ENCODE peak calls at places on chromosome X, in six cellular contexts. M is RWPE1; V is stimulated activated CD4-positive, alpha-beta T cell treated with anti-CD3 and anti-CD28 coated beads, Interleukin-4, amount 100 ng/mL, for 1 hour; A is NCI-H2171; C is PC-3; H is WTC11. D is an unnamed sample.

GRCh38 chrX:111519215-111519614 is 7.8 kb downstream of the SERTM2 start:
- DNase-seq in A (peak; percentile 50), C (no peak), V (no peak), H (no peak), M (no peak), D (no peak)

GRCh38 chrX:123860506-123860840 is 620 bp downstream of the XIAP start:
- DNase-seq in H (no peak), A (no peak), M (no peak), C (peak; percentile 24), V (no peak), D (no peak)

GRCh38 chrX:39296472-39296871 is 495.2 kb downstream of the MID1IP1 start:
- DNase-seq in V (no peak), A (no peak), M (no peak), H (no peak), C (no peak), D (no peak)

GRCh38 chrX:120671963-120672362 is 42.1 kb upstream of the C1GALT1C1 start:
- DNase-seq in V (no peak), C (no peak), H (no peak), A (no peak), M (no peak), D (no peak)

GRCh38 chrX:19334945-19335626 is 8.6 kb upstream of the PDHA1 start:
- DNase-seq in V (no peak), H (peak; percentile 24), C (peak; percentile 55), A (no peak), M (no peak), D (no peak)

GRCh38 chrX:106564986-106565385 is 46.8 kb upstream of the RADX start:
- DNase-seq in A (no peak), C (no peak), H (no peak), M (no peak), V (no peak), D (no peak)

GRCh38 chrX:120087289-120088017 is 10.0 kb upstream of the RHOXF2B start:
- DNase-seq in M (no peak), C (no peak), A (no peak), V (no peak), H (no peak), D (no peak)

GRCh38 chrX:349702-350101 is 31.1 kb upstream of the GTPBP6 start:
- DNase-seq in M (no peak), V (no peak), A (no peak), H (no peak), C (no peak), D (peak; percentile 10)

GRCh38 chrX:47194388-47194787 is 759 bp downstream of the UBA1 start:
- DNase-seq in H (no peak), A (no peak), C (no peak), M (no peak), V (no peak), D (no peak)

GRCh38 chrX:44828008-44828605 is 15.7 kb upstream of the DUSP21 start:
- DNase-seq in M (peak; percentile 66), H (no peak), C (peak; percentile 94), V (no peak), A (no peak), D (no peak)

GRCh38 chrX:2566044-2566443 is 65.3 kb upstream of the DHRSX start:
- DNase-seq in C (no peak), V (no peak), A (no peak), H (no peak), M (no peak), D (peak; percentile 49)

GRCh38 chrX:24372021-24372763 is 11.8 kb downstream of the SUPT20HL1 start:
- DNase-seq in M (no peak), H (no peak), A (no peak), C (no peak), V (no peak), D (no peak)

GRCh38 chrX:23103546-23103945 is 103.8 kb downstream of the DDX53 start:
- DNase-seq in M (no peak), H (no peak), A (no peak), V (no peak), C (no peak), D (no peak)

GRCh38 chrX:25968920-25969319 is 169.2 kb upstream of the MAGEB18 start:
- DNase-seq in A (no peak), M (no peak), C (peak; percentile 4), H (peak; percentile 67), V (no peak), D (peak; percentile 47)

GRCh38 chrX:112094729-112095128 is 12.2 kb upstream of the TRPC5 start:
- DNase-seq in C (no peak), M (no peak), A (no peak), V (no peak), H (no peak), D (no peak)

D was measured in aorta.